ENCODE peak calls at places on chromosomes 11 and 22, in seven cellular contexts. One of them, this sample, is unnamed.

GRCh38 chr22:22770280-22770871 is 117.2 kb upstream of the IGLL5 start:
- DNase-seq in C1 segment of cervical spinal cord: no peak
- DNase-seq in colonic mucosa: peak; percentile 77
- DNase-seq in neural progenitor cell: peak; percentile 68
- DNase-seq in midbrain: peak; percentile 9
- DNase-seq in neuronal stem cell: peak; percentile 39
- DNase-seq in thoracic aorta: no peak
- DNase-seq in this sample: peak; percentile 33

GRCh38 chr11:115322553-115323203 is 181.5 kb downstream of the CADM1 start:
- DNase-seq in C1 segment of cervical spinal cord: no peak
- DNase-seq in colonic mucosa: no peak
- DNase-seq in neural progenitor cell: no peak
- DNase-seq in midbrain: no peak
- DNase-seq in neuronal stem cell: no peak
- DNase-seq in thoracic aorta: no peak
- DNase-seq in this sample: no peak

GRCh38 chr11:34250732-34251639 is 106.8 kb downstream of the ABTB2 start:
- DNase-seq in C1 segment of cervical spinal cord: no peak
- DNase-seq in colonic mucosa: peak; percentile 40
- DNase-seq in neural progenitor cell: peak; percentile 56
- DNase-seq in midbrain: peak; percentile 52
- DNase-seq in neuronal stem cell: no peak
- DNase-seq in thoracic aorta: peak; percentile 43
- DNase-seq in this sample: peak; percentile 77

GRCh38 chr11:132106336-132106982 is 736.0 kb downstream of the NTM start:
- DNase-seq in C1 segment of cervical spinal cord: no peak
- DNase-seq in colonic mucosa: no peak
- DNase-seq in neural progenitor cell: no peak
- DNase-seq in midbrain: peak; percentile 14
- DNase-seq in neuronal stem cell: no peak
- DNase-seq in thoracic aorta: no peak
- DNase-seq in this sample: peak; percentile 61

GRCh38 chr11:46533396-46534110 is 60.3 kb downstream of the AMBRA1 start:
- DNase-seq in C1 segment of cervical spinal cord: no peak
- DNase-seq in colonic mucosa: no peak
- DNase-seq in neural progenitor cell: no peak
- DNase-seq in midbrain: no peak
- DNase-seq in neuronal stem cell: no peak
- DNase-seq in thoracic aorta: no peak
- DNase-seq in this sample: no peak

GRCh38 chr11:90493379-90493778 is 270.5 kb upstream of the CHORDC1 start:
- DNase-seq in C1 segment of cervical spinal cord: no peak
- DNase-seq in colonic mucosa: no peak
- DNase-seq in neural progenitor cell: no peak
- DNase-seq in midbrain: no peak
- DNase-seq in neuronal stem cell: no peak
- DNase-seq in thoracic aorta: no peak
- DNase-seq in this sample: no peak

GRCh38 chr11:129155745-129156144 is 36.4 kb downstream of the ARHGAP32 start:
- DNase-seq in C1 segment of cervical spinal cord: no peak
- DNase-seq in colonic mucosa: no peak
- DNase-seq in neural progenitor cell: no peak
- DNase-seq in midbrain: no peak
- DNase-seq in neuronal stem cell: no peak
- DNase-seq in thoracic aorta: no peak
- DNase-seq in this sample: no peak

GRCh38 chr11:107808526-107808925 is 50.1 kb downstream of the SLC35F2 start:
- DNase-seq in C1 segment of cervical spinal cord: no peak
- DNase-seq in colonic mucosa: no peak
- DNase-seq in neural progenitor cell: no peak
- DNase-seq in midbrain: no peak
- DNase-seq in neuronal stem cell: no peak
- DNase-seq in thoracic aorta: no peak
- DNase-seq in this sample: no peak

GRCh38 chr11:129354688-129355087 is 21.0 kb upstream of the BARX2 start:
- DNase-seq in C1 segment of cervical spinal cord: no peak
- DNase-seq in colonic mucosa: no peak
- DNase-seq in neural progenitor cell: no peak
- DNase-seq in midbrain: no peak
- DNase-seq in neuronal stem cell: no peak
- DNase-seq in thoracic aorta: no peak
- DNase-seq in this sample: no peak